ENCODE peak calls at places on chromosomes 2 and 18, in five cellular contexts. X is left cardiac atrium; E is mammary epithelial cell; I is Kasumi-1; G is stimulated activated CD4-positive, alpha-beta T cell treated with anti-CD3 and anti-CD28 coated beads, Interleukin-4, amount 100 ng/mL, for 24 hours. R is an unnamed sample.

GRCh38 chr2:215791481-215791937 is 221.8 kb downstream of the MREG start:
- DNase-seq in X (no peak), I (no peak), E (no peak), G (no peak), R (peak; percentile 36)

GRCh38 chr2:88824951-88825350 is 133.5 kb downstream of the RPIA start:
- DNase-seq in I (no peak), G (no peak), E (peak; percentile 23), X (no peak), R (no peak)

GRCh38 chr2:69559696-69560482 is 83.7 kb downstream of the AAK1 start:
- DNase-seq in I (peak; percentile 45), E (peak; percentile 51), G (no peak), X (no peak), R (peak; percentile 67)

GRCh38 chr2:132949108-132949507 is 279.1 kb upstream of the LYPD1 start:
- DNase-seq in I (no peak), G (no peak), E (no peak), X (no peak), R (no peak)

GRCh38 chr2:241108271-241109209 is 6.5 kb upstream of the MTERF4 start:
- DNase-seq in E (no peak), G (no peak), I (no peak), X (no peak), R (no peak)

GRCh38 chr2:19675856-19676460 is 225.8 kb downstream of the TTC32 start:
- DNase-seq in G (no peak), X (no peak), I (no peak), E (peak; percentile 54), R (no peak)

GRCh38 chr2:76197842-76198448 is 487.2 kb upstream of the GCFC2 start:
- DNase-seq in G (peak; percentile 43), E (peak; percentile 42), X (peak; percentile 43), I (peak; percentile 80), R (peak; percentile 81)

GRCh38 chr2:118095610-118096009 is 7.3 kb downstream of the INSIG2 start:
- DNase-seq in X (no peak), G (no peak), E (peak; percentile 29), I (no peak), R (no peak)

GRCh38 chr2:69514406-69514805 is 77.2 kb upstream of the NFU1 start:
- DNase-seq in X (peak; percentile 41), G (no peak), I (no peak), E (no peak), R (no peak)

GRCh38 chr2:190679813-190680591 is 31.1 kb downstream of the NAB1 start:
- DNase-seq in G (peak; percentile 43), X (peak; percentile 43), I (peak; percentile 50), E (peak; percentile 32), R (peak; percentile 58)

GRCh38 chr2:120262761-120263428 is 10.2 kb downstream of the RALB start:
- DNase-seq in I (no peak), X (no peak), E (peak; percentile 94), G (no peak), R (peak; percentile 60)

GRCh38 chr18:6487027-6487426 is 72.3 kb upstream of the L3MBTL4 start:
- DNase-seq in X (no peak), I (no peak), G (no peak), E (no peak), R (no peak)

GRCh38 chr18:36307513-36307912 is 10.0 kb downstream of the FHOD3 start:
- DNase-seq in I (no peak), X (no peak), G (no peak), E (no peak), R (no peak)

GRCh38 chr2:223459328-223459939 is 142.7 kb downstream of the SCG2 start:
- DNase-seq in E (peak; percentile 12), G (no peak), X (no peak), I (peak; percentile 0), R (peak; percentile 37)

GRCh38 chr2:3025261-3025660 is 352.4 kb downstream of the EIPR1 start:
- DNase-seq in G (no peak), E (no peak), X (no peak), I (no peak), R (no peak)

GRCh38 chr2:235497096-235497495 is 3.3 kb downstream of the AGAP1 start:
- DNase-seq in E (no peak), G (no peak), I (no peak), X (no peak), R (no peak)

GRCh38 chr2:102112692-102113665 is 29.6 kb upstream of the IL1R1 start:
- DNase-seq in I (no peak), G (no peak), X (no peak), E (no peak), R (no peak)

GRCh38 chr2:135820003-135820618 is 16.9 kb downstream of the LCT start:
- DNase-seq in I (peak; percentile 74), X (no peak), E (no peak), G (peak; percentile 88), R (peak; percentile 33)

GRCh38 chr18:7758764-7759163 is 191.6 kb downstream of the PTPRM start:
- DNase-seq in G (no peak), X (no peak), I (no peak), E (no peak), R (no peak)

GRCh38 chr2:197628043-197628500 is 47.3 kb downstream of the RFTN2 start:
- DNase-seq in E (peak; percentile 68), G (no peak), X (peak; percentile 39), I (no peak), R (no peak)

GRCh38 chr2:205769879-205770278 is 87.6 kb downstream of the NRP2 start:
- DNase-seq in G (no peak), E (no peak), I (no peak), X (no peak), R (no peak)

GRCh38 chr2:215236131-215236530 is 75.7 kb upstream of the ATIC start:
- DNase-seq in I (no peak), E (no peak), G (no peak), X (no peak), R (no peak)

GRCh38 chr2:175576875-175577274 is 395.4 kb upstream of the ATP5MC3 start:
- DNase-seq in I (no peak), E (no peak), G (no peak), X (no peak), R (no peak)

GRCh38 chr18:6943143-6943542 is 174.5 kb downstream of the LAMA1 start:
- DNase-seq in I (no peak), G (no peak), X (no peak), E (no peak), R (no peak)

GRCh38 chr18:36544036-36544725 is 246.7 kb downstream of the FHOD3 start:
- DNase-seq in I (no peak), E (peak; percentile 92), X (no peak), G (no peak), R (no peak)

GRCh38 chr2:199228887-199229819 is 228.6 kb downstream of the SATB2 start:
- DNase-seq in I (peak; percentile 99), E (peak; percentile 99), G (peak; percentile 39), X (no peak), R (peak; percentile 93)

GRCh38 chr2:109164739-109165221 is 35.8 kb downstream of the SH3RF3 start:
- DNase-seq in E (no peak), X (peak; percentile 66), G (no peak), I (peak; percentile 54), R (no peak)

GRCh38 chr2:38723173-38723572 is 28.0 kb downstream of the SRSF7 start:
- DNase-seq in E (no peak), X (no peak), G (peak; percentile 41), I (no peak), R (no peak)

GRCh38 chr2:27752551-27753237 is 18.8 kb upstream of the MRPL33 start:
- DNase-seq in X (no peak), I (no peak), G (no peak), E (peak; percentile 78), R (peak; percentile 34)

GRCh38 chr2:112144966-112145365 is 6.8 kb downstream of the FBLN7 start:
- DNase-seq in I (no peak), G (no peak), X (no peak), E (no peak), R (no peak)

GRCh38 chr18:78656346-78656925 is 323.2 kb upstream of the SALL3 start:
- DNase-seq in E (no peak), G (no peak), I (no peak), X (no peak), R (no peak)

GRCh38 chr2:191247381-191248057 is 2.3 kb downstream of the MYO1B start:
- DNase-seq in I (no peak), X (no peak), E (peak; percentile 93), G (no peak), R (peak; percentile 23)

GRCh38 chr18:24118750-24119577 is 19.9 kb upstream of the CABYR start:
- DNase-seq in E (peak; percentile 69), X (peak; percentile 71), I (peak; percentile 85), G (peak; percentile 80), R (peak; percentile 84)

GRCh38 chr2:46298522-46299351 is 1.5 kb downstream of the EPAS1 start:
- DNase-seq in I (no peak), E (peak; percentile 54), G (no peak), X (peak; percentile 86), R (peak; percentile 77)

GRCh38 chr2:213219816-213220215 is 64.4 kb upstream of the SPAG16 start:
- DNase-seq in X (no peak), G (no peak), I (no peak), E (no peak), R (no peak)

GRCh38 chr2:209472386-209472832 is 48.6 kb downstream of the MAP2 start:
- DNase-seq in E (peak; percentile 79), X (no peak), G (no peak), I (no peak), R (peak; percentile 72)

GRCh38 chr18:5746844-5747243 is 148.5 kb downstream of the TMEM200C start:
- DNase-seq in X (no peak), I (no peak), E (no peak), G (no peak), R (no peak)

GRCh38 chr2:9813312-9814128 is 29.8 kb upstream of the TAF1B start:
- DNase-seq in I (peak; percentile 57), G (peak; percentile 74), E (peak; percentile 44), X (peak; percentile 78), R (peak; percentile 84)

GRCh38 chr2:152715854-152716428 is 1.3 kb downstream of the PRPF40A start:
- DNase-seq in I (peak; percentile 92), E (peak; percentile 32), G (peak; percentile 26), X (no peak), R (peak; percentile 76)